ENCODE peak calls at places on chromosome 20, in four cellular contexts. R, N, B and X are unnamed samples.

GRCh38 chr20:41587956-41588355 is 30.2 kb downstream of the CHD6 start:
- DNase-seq in N (peak; percentile 56), B (no peak), R (peak; percentile 66), X (no peak)

GRCh38 chr20:21529863-21530262 is 16.0 kb upstream of the NKX2-2 start:
- DNase-seq in R (peak; percentile 8), N (no peak), B (no peak), X (no peak)

GRCh38 chr20:38764563-38765355 is 16.5 kb downstream of the ACTR5 start:
- DNase-seq in B (no peak), N (peak; percentile 87), R (peak; percentile 91), X (no peak)

GRCh38 chr20:63895886-63896135 is 885 bp downstream of the DNAJC5 start:
- DNase-seq in N (peak; percentile 47), B (no peak), R (peak; percentile 79), X (no peak)

GRCh38 chr20:41701596-41702350 is 83.6 kb upstream of the CHD6 start:
- DNase-seq in R (peak; percentile 12), N (no peak), B (no peak), X (no peak)

GRCh38 chr20:419556-420168 is 11.6 kb downstream of the RBCK1 start:
- DNase-seq in B (no peak), R (no peak), N (no peak), X (no peak)

GRCh38 chr20:33656783-33657703 is 5.1 kb upstream of the C20orf144 start:
- DNase-seq in R (no peak), N (no peak), B (peak; percentile 11), X (no peak)

GRCh38 chr20:52279667-52280180 is 88.1 kb upstream of the ZFP64 start:
- DNase-seq in N (peak; percentile 8), R (peak; percentile 9), B (no peak), X (no peak)

GRCh38 chr20:1325173-1326030 is 3.5 kb downstream of the SDCBP2 start:
- DNase-seq in N (peak; percentile 98), R (peak; percentile 93), B (peak; percentile 99), X (peak; percentile 98)

GRCh38 chr20:878511-879307 is 37.4 kb downstream of the ANGPT4 start:
- DNase-seq in R (no peak), N (peak; percentile 28), B (no peak), X (no peak)

GRCh38 chr20:25006431-25007167 is 14.0 kb upstream of the APMAP start:
- DNase-seq in R (no peak), B (no peak), N (no peak), X (peak; percentile 14)

GRCh38 chr20:23047738-23048214 is 1.7 kb downstream of the THBD start:
- DNase-seq in B (no peak), R (no peak), N (no peak), X (peak; percentile 42)

GRCh38 chr20:20552076-20552475 is 160.4 kb downstream of the RALGAPA2 start:
- DNase-seq in N (no peak), R (no peak), B (no peak), X (no peak)

GRCh38 chr20:45014671-45015415 is 48.5 kb downstream of the STK4 start:
- DNase-seq in B (no peak), R (no peak), N (peak; percentile 76), X (no peak)

GRCh38 chr20:9478801-9479200 is 35.6 kb upstream of the LAMP5 start:
- DNase-seq in R (no peak), B (no peak), N (no peak), X (no peak)

GRCh38 chr20:32289661-32290431 is 12.4 kb downstream of the KIF3B start:
- DNase-seq in R (no peak), N (no peak), B (no peak), X (no peak)

GRCh38 chr20:38414769-38415450 is 20.2 kb downstream of the SNHG17 start:
- DNase-seq in B (no peak), R (no peak), N (no peak), X (no peak)

GRCh38 chr20:23235173-23236027 is 115.2 kb upstream of the NXT1 start:
- DNase-seq in N (peak; percentile 88), B (peak; percentile 68), R (peak; percentile 47), X (peak; percentile 85)

GRCh38 chr20:51749674-51750036 is 18.5 kb downstream of the ATP9A start:
- DNase-seq in N (peak; percentile 44), R (peak; percentile 82), B (no peak), X (no peak)

GRCh38 chr20:13302647-13303425 is 81.8 kb downstream of the ISM1 start:
- DNase-seq in R (peak; percentile 12), B (no peak), N (peak; percentile 39), X (no peak)

GRCh38 chr20:19543114-19543513 is 214.9 kb upstream of the RIN2 start:
- DNase-seq in N (no peak), R (no peak), B (no peak), X (no peak)

GRCh38 chr20:44180814-44181213 is 6.2 kb downstream of the JPH2 start:
- DNase-seq in B (peak; percentile 72), R (no peak), N (peak; percentile 11), X (peak; percentile 65)

GRCh38 chr20:62374431-62375152 is 7.5 kb upstream of the LAMA5 start:
- DNase-seq in B (no peak), N (no peak), R (no peak), X (no peak)

GRCh38 chr20:59025511-59025910 is 6.3 kb downstream of the TUBB1 start:
- DNase-seq in N (no peak), R (no peak), B (no peak), X (no peak)

GRCh38 chr20:9442858-9443257 is 71.5 kb upstream of the LAMP5 start:
- DNase-seq in R (no peak), B (no peak), N (peak; percentile 22), X (no peak)

GRCh38 chr20:37714973-37715657 is 21.3 kb downstream of the CTNNBL1 start:
- DNase-seq in R (peak; percentile 66), N (peak; percentile 57), B (no peak), X (no peak)

GRCh38 chr20:327041-327945 is 1.9 kb downstream of the SOX12 start:
- DNase-seq in R (peak; percentile 64), N (peak; percentile 94), B (peak; percentile 83), X (peak; percentile 88)

GRCh38 chr20:4066551-4066950 is 51.2 kb upstream of the RNF24 start:
- DNase-seq in B (no peak), R (no peak), N (no peak), X (no peak)

GRCh38 chr20:23085415-23086055 is 589 bp downstream of the CD93 start:
- DNase-seq in R (no peak), B (no peak), N (no peak), X (no peak)

GRCh38 chr20:61682998-61683681 is 382.5 kb downstream of the TAF4 start:
- DNase-seq in N (no peak), B (no peak), R (no peak), X (no peak)

GRCh38 chr20:24235740-24236139 is 233.7 kb upstream of the SYNDIG1 start:
- DNase-seq in R (no peak), N (no peak), B (no peak), X (no peak)

GRCh38 chr20:32007787-32008616 is 2.2 kb upstream of the CCM2L start:
- DNase-seq in B (peak; percentile 58), N (peak; percentile 9), R (no peak), X (peak; percentile 77)

GRCh38 chr20:45337367-45338120 is 10.7 kb downstream of the SDC4 start:
- DNase-seq in N (peak; percentile 93), R (peak; percentile 85), B (peak; percentile 46), X (peak; percentile 63)

GRCh38 chr20:19254086-19254821 is 41.8 kb downstream of the SLC24A3 start:
- DNase-seq in N (peak; percentile 72), R (peak; percentile 13), B (no peak), X (no peak)

GRCh38 chr20:3740600-3741301 is 8.3 kb downstream of the HSPA12B start:
- DNase-seq in N (no peak), R (no peak), B (no peak), X (peak; percentile 62)

GRCh38 chr20:17558154-17558940 is 11.5 kb upstream of the DSTN start:
- DNase-seq in R (peak; percentile 96), N (peak; percentile 92), B (no peak), X (peak; percentile 37)

GRCh38 chr20:13870349-13870748 is 85.5 kb downstream of the NDUFAF5 start:
- DNase-seq in B (no peak), N (no peak), R (no peak), X (no peak)

GRCh38 chr20:61449057-61449456 is 197.0 kb downstream of the CDH4 start:
- DNase-seq in N (no peak), R (no peak), B (no peak), X (no peak)

DNA sequence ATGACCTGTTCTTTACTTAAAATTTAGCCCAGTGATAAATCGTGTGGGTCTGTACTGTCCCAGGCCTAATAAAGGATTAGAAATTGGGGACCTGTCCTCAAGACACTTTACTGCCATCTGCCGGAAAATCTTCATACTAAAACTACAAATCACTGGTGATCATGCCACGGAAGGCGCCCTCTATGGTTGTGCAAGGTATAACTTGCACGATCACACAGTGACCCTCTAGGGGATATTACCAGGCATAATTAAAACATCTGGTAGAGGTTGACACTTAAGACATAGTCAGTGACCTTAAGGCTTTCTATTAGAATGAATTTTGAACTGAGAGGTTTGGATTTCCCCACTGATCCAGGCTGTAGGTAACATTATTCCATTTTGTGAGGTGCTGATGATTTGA is 172.6 kb downstream of the BMP2 start:
- DNase-seq in B (no peak), R (peak; percentile 50), N (peak; percentile 22), X (no peak)
- TF ChIP-seq CTCF in B (no peak), R (peak; percentile 37), N (peak; percentile 36), X (peak; percentile 29)

DNA sequence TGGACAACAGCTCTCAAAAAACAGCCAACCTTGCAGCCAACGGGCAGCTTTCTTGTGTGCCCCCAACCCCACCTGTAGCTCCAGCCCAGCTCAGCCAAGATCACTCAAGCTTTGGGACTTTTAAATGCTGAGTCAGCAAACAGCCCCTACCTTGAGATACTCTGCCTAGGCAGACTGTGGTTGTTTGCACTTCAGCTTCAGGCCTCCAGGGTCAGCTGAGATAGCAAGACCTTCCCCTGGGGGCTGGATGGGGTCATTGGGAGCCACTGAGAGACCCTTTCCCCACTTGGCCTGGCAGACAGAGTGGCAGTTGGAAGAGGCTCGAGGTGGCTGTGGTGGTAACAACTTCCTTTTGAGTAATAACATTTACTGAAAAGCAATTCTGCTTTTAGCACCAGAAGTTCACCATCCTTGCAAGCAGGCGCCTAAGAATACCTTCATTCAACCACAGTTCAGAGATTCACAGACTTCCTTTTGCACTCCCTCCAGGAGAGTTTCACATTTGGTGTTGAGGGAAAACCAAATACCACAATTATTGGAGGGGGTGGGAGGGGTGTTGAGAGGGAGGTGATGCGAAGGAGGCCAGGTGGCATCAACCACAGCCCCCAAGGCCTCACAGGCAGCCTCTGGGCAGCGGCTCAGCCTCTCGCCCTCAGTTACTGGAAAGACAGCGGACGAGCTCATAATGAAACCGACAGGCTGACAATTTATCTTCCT is 148.0 kb downstream of the CEBPB start:
- DNase-seq in R (no peak), N (peak; percentile 29), B (no peak), X (no peak)
- H3K4me3 ChIP-seq in R (no peak overlapping the region), N (no peak overlapping the region), B (no peak overlapping the region), X (no peak overlapping the region)

GRCh38 chr20:11193241-11193640 is 519.4 kb upstream of the JAG1 start:
- DNase-seq in B (no peak), R (peak; percentile 81), N (no peak), X (no peak)
- TF ChIP-seq CTCF in B (no peak), R (no peak), N (no peak), X (no peak)

GRCh38 chr20:36543187-36544133 is 2.1 kb downstream of the MYL9 start:
- DNase-seq in R (no peak), B (peak; percentile 90), N (peak; percentile 87), X (peak; percentile 88)
- H3K4me3 ChIP-seq in R (no peak overlapping the region), B (peak overlapping the region; percentile 98), N (peak overlapping the region; percentile 88), X (peak overlapping the region; percentile 90)

GRCh38 chr20:57388953-57389694 is 2.1 kb upstream of the RBM38 start:
- DNase-seq in N (peak; percentile 45), R (peak; percentile 46), B (peak; percentile 86), X (peak; percentile 84)
- TF ChIP-seq CTCF in N (peak; percentile 31), R (peak; percentile 21), B (peak; percentile 37), X (peak; percentile 16)

GRCh38 chr20:2740702-2741101 is 48.1 kb downstream of the EBF4 start:
- DNase-seq in R (no peak), N (no peak), B (no peak), X (no peak)
- H3K4me3 ChIP-seq in R (no peak overlapping the region), N (no peak overlapping the region), B (no peak overlapping the region), X (no peak overlapping the region)